ENCODE peak calls at places on chromosomes 5 and 9, in four cellular contexts. D is CD8-positive, alpha-beta T cell; V is suprapubic skin; X is RWPE1. P is an unnamed sample.

GRCh38 chr5:155871623-155872022 is 455.3 kb upstream of the SGCD start:
- DNase-seq in X (no peak), D (no peak), V (no peak), P (no peak)

GRCh38 chr5:179820127-179820482 is 600 bp upstream of the SQSTM1 start:
- DNase-seq in V (no peak), X (no peak), D (no peak), P (no peak)

GRCh38 chr9:37798677-37799076 is 1.9 kb upstream of the DCAF10 start:
- DNase-seq in X (no peak), D (no peak), V (no peak), P (no peak)

GRCh38 chr5:137348759-137349158 is 150.4 kb downstream of the SPOCK1 start:
- DNase-seq in D (no peak), V (no peak), X (no peak), P (no peak)

GRCh38 chr9:93897075-93897970 is 57.8 kb downstream of the BARX1 start:
- DNase-seq in D (peak; percentile 8), X (no peak), V (peak; percentile 63), P (no peak)

GRCh38 chr5:1805326-1805725 is 4.1 kb downstream of the NDUFS6 start:
- DNase-seq in X (no peak), V (no peak), D (no peak), P (no peak)

GRCh38 chr5:93601433-93602175 is 18.6 kb downstream of the NR2F1 start:
- DNase-seq in X (no peak), D (no peak), V (no peak), P (no peak)

GRCh38 chr5:170355601-170356098 is 33.5 kb downstream of the KCNMB1 start:
- DNase-seq in D (no peak), X (no peak), V (no peak), P (no peak)

GRCh38 chr9:112059980-112060348 is 115.1 kb downstream of the SUSD1 start:
- DNase-seq in V (no peak), D (no peak), X (no peak), P (no peak)

GRCh38 chr9:136154943-136155342 is 36.3 kb upstream of the TMEM250 start:
- DNase-seq in X (no peak), D (no peak), V (no peak), P (no peak)

GRCh38 chr5:43304520-43304919 is 8.7 kb downstream of the HMGCS1 start:
- DNase-seq in D (no peak), X (no peak), V (no peak), P (no peak)

GRCh38 chr5:32932231-32932935 is 221.3 kb downstream of the NPR3 start:
- DNase-seq in X (no peak), V (no peak), D (no peak), P (no peak)

GRCh38 chr9:13589044-13589737 is 309.7 kb upstream of the MPDZ start:
- DNase-seq in V (no peak), D (no peak), X (no peak), P (no peak)

GRCh38 chr9:103731541-103731940 is 362.6 kb upstream of the SMC2 start:
- DNase-seq in V (no peak), X (no peak), D (no peak), P (no peak)

GRCh38 chr5:82534891-82535395 is 256.8 kb upstream of the RPS23 start:
- DNase-seq in V (no peak), X (no peak), D (no peak), P (no peak)

GRCh38 chr5:164013077-164013670 is 507.8 kb downstream of the MAT2B start:
- DNase-seq in X (peak; percentile 40), D (peak; percentile 13), V (no peak), P (peak; percentile 22)

GRCh38 chr5:123997354-123998215 is 485.6 kb downstream of the CSNK1G3 start:
- DNase-seq in X (peak; percentile 79), D (no peak), V (no peak), P (no peak)

GRCh38 chr5:178293400-178293799 is 60.8 kb upstream of the PHYKPL start:
- DNase-seq in D (no peak), V (peak; percentile 56), X (no peak), P (no peak)

GRCh38 chr9:136840140-136840876 is 2.0 kb upstream of the AJM1 start:
- DNase-seq in V (no peak), X (peak; percentile 27), D (no peak), P (no peak)

GRCh38 chr9:135074354-135075233 is 12.9 kb upstream of the OLFM1 start:
- DNase-seq in X (no peak), D (no peak), V (peak; percentile 78), P (peak; percentile 10)

GRCh38 chr9:35646583-35647265 is 4.0 kb downstream of the SIT1 start:
- DNase-seq in X (peak; percentile 96), D (peak; percentile 90), V (peak; percentile 96), P (peak; percentile 96)

GRCh38 chr5:104189909-104190308 is 627.3 kb upstream of the NUDT12 start:
- DNase-seq in D (no peak), X (peak; percentile 32), V (no peak), P (no peak)

GRCh38 chr5:95050708-95051107 is 234.2 kb downstream of the MCTP1 start:
- DNase-seq in X (no peak), V (no peak), D (no peak), P (no peak)

GRCh38 chr5:59169101-59169767 is 586.4 kb downstream of the RAB3C start:
- DNase-seq in D (no peak), V (no peak), X (no peak), P (no peak)

GRCh38 chr9:137176302-137177182 is 4.7 kb upstream of the TMEM210 start:
- DNase-seq in X (peak; percentile 65), V (no peak), D (no peak), P (no peak)

GRCh38 chr5:132420706-132421272 is 51.3 kb downstream of the SLC22A5 start:
- DNase-seq in V (no peak), X (no peak), D (no peak), P (no peak)
- TF ChIP-seq CTCF in V (no peak), X (no peak), D (no peak), P (no peak)

DNA sequence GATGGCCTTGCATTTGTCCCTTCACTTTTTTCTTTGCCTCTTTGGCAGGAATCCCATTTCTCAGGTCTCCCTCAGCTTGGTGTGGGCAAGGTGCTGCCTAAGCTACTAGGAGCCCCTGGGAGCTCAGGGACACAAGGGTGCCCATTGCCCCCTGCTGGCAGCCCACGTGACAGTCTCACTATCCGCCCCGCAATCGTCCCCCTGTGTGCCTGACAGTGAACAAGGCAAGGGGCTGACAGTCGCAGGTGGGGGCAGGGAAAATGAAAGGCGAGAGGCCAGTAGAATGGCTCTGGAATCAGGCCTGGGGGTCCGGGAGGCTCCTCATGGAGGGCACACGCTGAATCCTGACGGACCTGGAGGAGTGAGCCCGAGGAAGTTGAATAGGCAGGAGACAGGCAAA is 2.0 kb upstream of the PCDH12 start:
- DNase-seq in X (no peak), V (no peak), D (no peak), P (no peak)
- TF ChIP-seq CTCF in X (no peak), V (no peak), D (no peak), P (no peak)

DNA sequence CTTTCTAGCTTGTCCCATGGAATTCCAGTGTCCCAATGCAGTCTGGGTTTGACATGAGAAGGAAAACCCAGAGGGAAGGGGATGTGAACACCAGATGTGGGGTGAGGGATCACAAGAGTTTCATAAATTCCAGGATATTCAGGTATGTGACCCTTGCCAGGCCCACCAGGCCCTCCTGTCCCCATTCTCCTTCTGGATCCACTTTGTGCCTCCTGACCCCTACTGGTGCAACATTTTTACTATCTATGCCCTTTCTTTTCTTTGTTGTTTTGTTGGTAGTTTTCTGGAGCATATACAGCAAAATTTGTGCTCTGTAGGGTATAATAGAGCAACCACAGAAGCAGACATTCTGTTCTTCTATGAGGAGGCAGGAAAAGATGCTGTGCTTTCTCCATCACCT is 597.0 kb upstream of the GRAMD2B start:
- DNase-seq in V (no peak), D (no peak), X (no peak), P (no peak)
- TF ChIP-seq CTCF in V (no peak), D (no peak), X (no peak), P (no peak)

GRCh38 chr9:18017136-18017535 is 438.3 kb downstream of the SH3GL2 start:
- DNase-seq in V (no peak), X (no peak), D (no peak), P (no peak)
- TF ChIP-seq CTCF in V (no peak), X (peak; percentile 8), D (no peak), P (no peak)

DNA sequence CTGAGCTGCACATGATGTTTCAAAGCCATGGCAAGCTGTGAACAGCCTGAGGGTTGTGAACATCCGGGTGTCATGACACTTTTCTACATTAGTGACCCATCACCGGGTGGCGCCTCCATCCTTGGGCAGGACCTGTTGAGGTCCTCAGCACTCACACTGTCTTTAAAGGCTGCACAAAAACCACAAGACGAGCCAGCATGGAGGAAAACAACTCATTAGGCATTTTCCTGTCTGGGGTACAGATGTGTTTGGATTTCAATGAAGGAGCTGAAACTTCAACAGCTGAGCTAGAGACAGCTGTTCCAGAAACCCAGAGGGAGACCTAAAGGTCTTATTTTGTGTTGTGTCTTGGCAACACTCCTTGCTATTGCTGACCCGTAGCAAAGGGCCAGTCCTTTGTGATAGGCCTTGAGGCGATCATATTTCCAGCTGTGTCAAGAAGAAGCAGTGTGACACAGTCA is 151.9 kb upstream of the VLDLR start:
- DNase-seq in V (no peak), X (peak; percentile 1), D (no peak), P (no peak)
- TF ChIP-seq CTCF in V (no peak), X (no peak), D (no peak), P (no peak)

GRCh38 chr5:174527936-174528557 is 196.3 kb upstream of the MSX2 start:
- DNase-seq in V (no peak), X (no peak), D (no peak), P (no peak)

GRCh38 chr5:174522641-174523260 is 201.6 kb upstream of the MSX2 start:
- DNase-seq in X (no peak), V (no peak), D (no peak), P (no peak)

GRCh38 chr5:174528821-174529544 is 195.4 kb upstream of the MSX2 start:
- DNase-seq in V (no peak), X (no peak), D (no peak), P (no peak)

GRCh38 chr5:174523311-174524159 is 200.8 kb upstream of the MSX2 start:
- DNase-seq in V (no peak), X (no peak), D (no peak), P (no peak)

GRCh38 chr5:174526177-174526576 is 198.2 kb upstream of the MSX2 start:
- DNase-seq in D (no peak), X (no peak), V (no peak), P (no peak)
- TF ChIP-seq CTCF in D (no peak), X (no peak), V (no peak), P (no peak)

DNA sequence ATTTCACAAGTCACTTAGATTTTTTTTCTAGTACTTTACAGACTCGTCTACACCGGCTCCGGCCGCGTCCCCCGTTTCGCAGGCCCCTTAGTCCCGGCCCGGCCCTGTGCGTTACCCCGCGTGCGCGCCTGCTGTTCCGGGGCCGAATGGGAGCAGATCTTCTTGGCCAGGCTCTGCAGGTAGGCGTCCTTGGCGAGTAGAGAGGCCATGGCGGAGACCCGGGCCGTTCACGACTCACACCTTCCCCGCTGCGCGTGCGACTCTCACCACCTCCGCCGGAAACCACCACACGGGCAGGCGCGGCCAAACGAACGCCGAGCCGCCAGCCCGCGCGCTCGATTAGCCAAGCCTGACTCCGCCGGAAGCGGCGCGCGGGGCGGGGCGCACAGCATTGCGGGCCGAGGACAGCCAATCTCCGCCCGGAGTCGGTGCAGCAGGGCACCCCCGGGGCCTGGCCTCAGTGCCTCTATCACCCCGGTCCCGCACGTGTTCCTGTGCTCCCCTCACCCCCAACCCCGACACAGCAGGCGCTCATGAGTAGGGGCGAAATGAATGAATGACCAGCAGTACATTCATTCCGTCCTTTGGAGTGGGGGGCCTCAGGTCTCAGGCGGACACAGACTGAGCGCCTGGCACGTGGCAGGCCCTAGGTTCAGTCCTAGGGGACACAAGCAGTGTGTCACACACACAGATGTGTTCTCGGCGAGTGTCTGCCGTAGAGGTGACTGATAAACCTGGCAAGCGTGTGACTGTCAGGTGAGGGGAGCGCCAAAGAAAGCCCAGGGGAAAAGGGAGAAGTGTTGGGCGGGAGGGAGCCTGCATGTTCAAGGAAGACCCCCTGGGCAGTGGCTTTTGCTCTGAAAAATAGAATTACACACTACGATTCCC is at the start of gene SURF6:
- DNase-seq in X (peak; percentile 90), V (peak; percentile 92), D (peak; percentile 93), P (peak; percentile 75)
- TF ChIP-seq CTCF in X (no peak), V (no peak), D (no peak), P (no peak)